ENCODE peak calls at places on chromosomes 7 and 10, in eight cellular contexts. One of them, this sample, is unnamed.

GRCh38 chr7:1193593-1194424 is 33.8 kb upstream of the ZFAND2A start:
- DNase-seq in A673: peak
- DNase-seq in SK-N-SH: peak
- DNase-seq in fibroblast of mammary gland: peak
- DNase-seq in spleen: no peak
- DNase-seq in Peyer's patch: peak
- DNase-seq in astrocyte of the spinal cord: peak
- DNase-seq in aorta: no peak
- DNase-seq in this sample: no peak

GRCh38 chr7:19112290-19113000 is 5.0 kb downstream of the TWIST1 start:
- DNase-seq in Peyer's patch: no peak
- DNase-seq in A673: no peak
- DNase-seq in astrocyte of the spinal cord: peak
- DNase-seq in fibroblast of mammary gland: peak
- DNase-seq in spleen: peak
- DNase-seq in SK-N-SH: no peak
- DNase-seq in aorta: peak
- DNase-seq in this sample: no peak

GRCh38 chr10:5411941-5412276 is 448 bp upstream of the NET1 start:
- DNase-seq in A673: no peak
- DNase-seq in Peyer's patch: no peak
- DNase-seq in spleen: no peak
- DNase-seq in aorta: no peak
- DNase-seq in fibroblast of mammary gland: peak
- DNase-seq in astrocyte of the spinal cord: no peak
- DNase-seq in SK-N-SH: peak
- DNase-seq in this sample: no peak

GRCh38 chr10:70742537-70743429 is 42.4 kb downstream of the TBATA start:
- DNase-seq in SK-N-SH: no peak
- DNase-seq in fibroblast of mammary gland: peak
- DNase-seq in Peyer's patch: peak
- DNase-seq in aorta: peak
- DNase-seq in astrocyte of the spinal cord: peak
- DNase-seq in spleen: peak
- DNase-seq in A673: no peak
- DNase-seq in this sample: no peak

GRCh38 chr7:121494531-121494930 is 98.4 kb upstream of the FAM3C start:
- DNase-seq in Peyer's patch: no peak
- DNase-seq in A673: no peak
- DNase-seq in aorta: no peak
- DNase-seq in fibroblast of mammary gland: no peak
- DNase-seq in astrocyte of the spinal cord: peak
- DNase-seq in spleen: no peak
- DNase-seq in SK-N-SH: no peak
- DNase-seq in this sample: no peak

GRCh38 chr10:112792487-112793196 is 157.4 kb upstream of the TCF7L2 start:
- DNase-seq in spleen: no peak
- DNase-seq in A673: peak
- DNase-seq in Peyer's patch: peak
- DNase-seq in fibroblast of mammary gland: peak
- DNase-seq in astrocyte of the spinal cord: peak
- DNase-seq in aorta: peak
- DNase-seq in SK-N-SH: no peak
- DNase-seq in this sample: no peak

GRCh38 chr10:6195376-6195775 is 7.4 kb upstream of the PFKFB3 start:
- DNase-seq in aorta: no peak
- DNase-seq in spleen: no peak
- DNase-seq in Peyer's patch: no peak
- DNase-seq in SK-N-SH: no peak
- DNase-seq in fibroblast of mammary gland: peak
- DNase-seq in A673: no peak
- DNase-seq in astrocyte of the spinal cord: peak
- DNase-seq in this sample: no peak

GRCh38 chr7:47405921-47406765 is 175.8 kb downstream of the TNS3 start:
- DNase-seq in aorta: no peak
- DNase-seq in astrocyte of the spinal cord: peak
- DNase-seq in SK-N-SH: no peak
- DNase-seq in fibroblast of mammary gland: no peak
- DNase-seq in A673: no peak
- DNase-seq in Peyer's patch: peak
- DNase-seq in spleen: no peak
- DNase-seq in this sample: no peak

GRCh38 chr7:100430450-100431285 is 1.0 kb downstream of the MEPCE start:
- DNase-seq in Peyer's patch: no peak
- DNase-seq in SK-N-SH: peak
- DNase-seq in spleen: peak
- DNase-seq in fibroblast of mammary gland: peak
- DNase-seq in aorta: peak
- DNase-seq in astrocyte of the spinal cord: no peak
- DNase-seq in A673: no peak
- DNase-seq in this sample: no peak

GRCh38 chr10:59360605-59361515 is 1.5 kb downstream of the FAM13C start:
- DNase-seq in Peyer's patch: no peak
- DNase-seq in fibroblast of mammary gland: no peak
- DNase-seq in spleen: no peak
- DNase-seq in SK-N-SH: no peak
- DNase-seq in aorta: no peak
- DNase-seq in A673: peak
- DNase-seq in astrocyte of the spinal cord: no peak
- DNase-seq in this sample: no peak

GRCh38 chr10:126133906-126134703 is 237.7 kb downstream of the FANK1 start:
- DNase-seq in SK-N-SH: no peak
- DNase-seq in fibroblast of mammary gland: peak
- DNase-seq in astrocyte of the spinal cord: peak
- DNase-seq in Peyer's patch: no peak
- DNase-seq in aorta: no peak
- DNase-seq in A673: no peak
- DNase-seq in spleen: no peak
- DNase-seq in this sample: no peak

GRCh38 chr7:153847828-153848227 is 204.4 kb upstream of the DPP6 start:
- DNase-seq in A673: no peak
- DNase-seq in SK-N-SH: no peak
- DNase-seq in spleen: no peak
- DNase-seq in aorta: no peak
- DNase-seq in Peyer's patch: no peak
- DNase-seq in fibroblast of mammary gland: no peak
- DNase-seq in astrocyte of the spinal cord: no peak
- DNase-seq in this sample: no peak

GRCh38 chr7:65216469-65216868 is 157.2 kb upstream of the ZNF92 start:
- DNase-seq in SK-N-SH: peak
- DNase-seq in A673: peak
- DNase-seq in astrocyte of the spinal cord: peak
- DNase-seq in spleen: peak
- DNase-seq in fibroblast of mammary gland: peak
- DNase-seq in Peyer's patch: no peak
- DNase-seq in aorta: no peak
- DNase-seq in this sample: peak

GRCh38 chr7:70694909-70695803 is 436.8 kb upstream of the GALNT17 start:
- DNase-seq in astrocyte of the spinal cord: peak
- DNase-seq in A673: peak
- DNase-seq in SK-N-SH: peak
- DNase-seq in aorta: peak
- DNase-seq in Peyer's patch: peak
- DNase-seq in spleen: no peak
- DNase-seq in fibroblast of mammary gland: no peak
- DNase-seq in this sample: no peak

GRCh38 chr7:21722371-21722770 is 179.5 kb downstream of the DNAH11 start:
- DNase-seq in aorta: no peak
- DNase-seq in astrocyte of the spinal cord: no peak
- DNase-seq in spleen: no peak
- DNase-seq in A673: no peak
- DNase-seq in SK-N-SH: no peak
- DNase-seq in Peyer's patch: no peak
- DNase-seq in fibroblast of mammary gland: no peak
- DNase-seq in this sample: no peak

GRCh38 chr10:30058111-30058510 is 1.3 kb downstream of the JCAD start:
- DNase-seq in fibroblast of mammary gland: no peak
- DNase-seq in aorta: no peak
- DNase-seq in astrocyte of the spinal cord: no peak
- DNase-seq in SK-N-SH: no peak
- DNase-seq in Peyer's patch: no peak
- DNase-seq in spleen: no peak
- DNase-seq in A673: no peak
- DNase-seq in this sample: no peak

GRCh38 chr10:30057421-30057841 is 2.0 kb downstream of the JCAD start:
- DNase-seq in SK-N-SH: no peak
- DNase-seq in Peyer's patch: no peak
- DNase-seq in astrocyte of the spinal cord: no peak
- DNase-seq in fibroblast of mammary gland: peak
- DNase-seq in spleen: no peak
- DNase-seq in aorta: no peak
- DNase-seq in A673: no peak
- DNase-seq in this sample: no peak

GRCh38 chr10:30056767-30057355 is 2.5 kb downstream of the JCAD start:
- DNase-seq in astrocyte of the spinal cord: no peak
- DNase-seq in SK-N-SH: no peak
- DNase-seq in A673: no peak
- DNase-seq in fibroblast of mammary gland: no peak
- DNase-seq in aorta: no peak
- DNase-seq in spleen: no peak
- DNase-seq in Peyer's patch: no peak
- DNase-seq in this sample: no peak

GRCh38 chr10:30058570-30059132 is 735 bp downstream of the JCAD start:
- DNase-seq in fibroblast of mammary gland: no peak
- DNase-seq in SK-N-SH: peak
- DNase-seq in A673: peak
- DNase-seq in astrocyte of the spinal cord: no peak
- DNase-seq in Peyer's patch: no peak
- DNase-seq in spleen: peak
- DNase-seq in aorta: peak
- DNase-seq in this sample: no peak

GRCh38 chr10:30059209-30060107 is at the start of gene JCAD:
- DNase-seq in spleen: peak
- DNase-seq in fibroblast of mammary gland: no peak
- DNase-seq in aorta: peak
- DNase-seq in Peyer's patch: peak
- DNase-seq in A673: peak
- DNase-seq in SK-N-SH: peak
- DNase-seq in astrocyte of the spinal cord: no peak
- DNase-seq in this sample: no peak
- H3K4me3 ChIP-seq in spleen: peak
- H3K4me3 ChIP-seq in fibroblast of mammary gland: peak
- H3K4me3 ChIP-seq in aorta: peak
- H3K4me3 ChIP-seq in Peyer's patch: peak
- H3K4me3 ChIP-seq in A673: peak
- H3K4me3 ChIP-seq in SK-N-SH: peak
- H3K4me3 ChIP-seq in astrocyte of the spinal cord: peak
- H3K4me3 ChIP-seq in this sample: peak

GRCh38 chr10:69220510-69220909 is 378 bp downstream of the HKDC1 start:
- DNase-seq in SK-N-SH: no peak
- DNase-seq in A673: no peak
- DNase-seq in aorta: no peak
- DNase-seq in Peyer's patch: no peak
- DNase-seq in astrocyte of the spinal cord: no peak
- DNase-seq in spleen: peak
- DNase-seq in fibroblast of mammary gland: no peak
- DNase-seq in this sample: no peak

GRCh38 chr10:69222157-69223027 is 2.3 kb downstream of the HKDC1 start:
- DNase-seq in Peyer's patch: peak
- DNase-seq in fibroblast of mammary gland: peak
- DNase-seq in astrocyte of the spinal cord: peak
- DNase-seq in SK-N-SH: peak
- DNase-seq in A673: peak
- DNase-seq in aorta: no peak
- DNase-seq in spleen: peak
- DNase-seq in this sample: peak

GRCh38 chr10:69224862-69225657 is 4.9 kb downstream of the HKDC1 start:
- DNase-seq in fibroblast of mammary gland: peak
- DNase-seq in A673: peak
- DNase-seq in astrocyte of the spinal cord: no peak
- DNase-seq in spleen: no peak
- DNase-seq in SK-N-SH: peak
- DNase-seq in Peyer's patch: no peak
- DNase-seq in aorta: no peak
- DNase-seq in this sample: no peak

GRCh38 chr10:69225681-69226080 is 5.5 kb downstream of the HKDC1 start:
- DNase-seq in astrocyte of the spinal cord: no peak
- DNase-seq in A673: no peak
- DNase-seq in spleen: peak
- DNase-seq in fibroblast of mammary gland: no peak
- DNase-seq in SK-N-SH: no peak
- DNase-seq in aorta: no peak
- DNase-seq in Peyer's patch: no peak
- DNase-seq in this sample: no peak

DNA sequence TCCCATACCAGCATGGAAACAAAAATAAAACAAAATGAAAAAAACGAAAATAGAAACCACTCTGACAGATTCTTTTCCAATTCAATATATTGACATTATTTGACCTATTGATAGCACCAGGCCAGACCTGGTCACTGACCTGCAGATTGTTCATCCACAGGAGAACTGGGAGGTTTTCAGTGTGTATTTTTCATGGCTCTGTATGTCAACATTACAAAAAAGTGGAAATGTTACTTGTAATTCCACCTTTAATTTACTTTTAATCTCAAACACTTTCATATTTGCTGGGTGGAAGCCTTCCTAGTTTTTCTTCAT is 2.9 kb downstream of the HKDC1 start:
- DNase-seq in aorta: no peak
- DNase-seq in Peyer's patch: no peak
- DNase-seq in astrocyte of the spinal cord: no peak
- DNase-seq in A673: no peak
- DNase-seq in fibroblast of mammary gland: no peak
- DNase-seq in spleen: no peak
- DNase-seq in SK-N-SH: no peak
- DNase-seq in this sample: no peak
- H3K4me3 ChIP-seq in aorta: no peak
- H3K4me3 ChIP-seq in Peyer's patch: peak
- H3K4me3 ChIP-seq in astrocyte of the spinal cord: no peak
- H3K4me3 ChIP-seq in A673: no peak
- H3K4me3 ChIP-seq in fibroblast of mammary gland: no peak
- H3K4me3 ChIP-seq in spleen: peak
- H3K4me3 ChIP-seq in SK-N-SH: no peak
- H3K4me3 ChIP-seq in this sample: no peak

GRCh38 chr7:103879411-103879810 is 110.0 kb downstream of the RELN start:
- DNase-seq in aorta: no peak
- DNase-seq in SK-N-SH: peak
- DNase-seq in Peyer's patch: no peak
- DNase-seq in spleen: no peak
- DNase-seq in fibroblast of mammary gland: no peak
- DNase-seq in A673: no peak
- DNase-seq in astrocyte of the spinal cord: no peak
- DNase-seq in this sample: no peak
- H3K4me3 ChIP-seq in aorta: no peak
- H3K4me3 ChIP-seq in SK-N-SH: no peak
- H3K4me3 ChIP-seq in Peyer's patch: no peak
- H3K4me3 ChIP-seq in spleen: no peak
- H3K4me3 ChIP-seq in fibroblast of mammary gland: no peak
- H3K4me3 ChIP-seq in A673: no peak
- H3K4me3 ChIP-seq in astrocyte of the spinal cord: no peak
- H3K4me3 ChIP-seq in this sample: no peak

DNA sequence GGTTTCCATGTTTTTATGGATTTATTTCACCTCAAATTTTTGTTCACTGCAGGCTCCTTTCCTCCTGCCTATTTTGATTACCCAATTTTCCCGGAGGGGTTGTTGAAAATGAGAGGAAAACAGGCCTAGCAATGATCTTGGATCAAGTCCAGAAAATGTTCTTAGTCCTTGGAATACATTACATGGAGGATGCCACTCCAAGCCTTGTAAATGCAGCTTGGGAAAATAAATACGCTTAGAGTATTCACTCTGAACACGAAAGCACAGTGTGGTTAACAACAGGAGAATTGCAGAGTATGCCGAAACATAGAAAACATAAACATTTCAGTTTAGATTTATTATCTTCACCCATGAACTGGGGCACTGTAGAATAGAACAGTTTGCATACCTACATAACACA is 7.8 kb upstream of the CD36 start:
- DNase-seq in astrocyte of the spinal cord: peak
- DNase-seq in Peyer's patch: no peak
- DNase-seq in spleen: no peak
- DNase-seq in aorta: no peak
- DNase-seq in A673: peak
- DNase-seq in SK-N-SH: no peak
- DNase-seq in fibroblast of mammary gland: peak
- DNase-seq in this sample: no peak
- H3K4me3 ChIP-seq in astrocyte of the spinal cord: no peak
- H3K4me3 ChIP-seq in Peyer's patch: no peak
- H3K4me3 ChIP-seq in spleen: peak
- H3K4me3 ChIP-seq in aorta: no peak
- H3K4me3 ChIP-seq in A673: no peak
- H3K4me3 ChIP-seq in SK-N-SH: no peak
- H3K4me3 ChIP-seq in fibroblast of mammary gland: no peak
- H3K4me3 ChIP-seq in this sample: no peak